ENCODE peak calls at places on chromosomes 6 and 20, in seven cellular contexts. One of them, this sample, is unnamed.

GRCh38 chr6:93624408-93624807 is 205.0 kb upstream of the EPHA7 start:
- DNase-seq in HTR-8/SVneo: no peak
- DNase-seq in mesothelial cell of epicardium: no peak
- DNase-seq in GOT3: no peak
- DNase-seq in mesenchymal stem cell: no peak
- DNase-seq in esophagus squamous epithelium: no peak
- DNase-seq in HuH-7.5: no peak
- DNase-seq in this sample: no peak

GRCh38 chr20:15528386-15529111 is 1044.7 kb downstream of the KIF16B start:
- DNase-seq in esophagus squamous epithelium: no peak
- DNase-seq in mesothelial cell of epicardium: no peak
- DNase-seq in HuH-7.5: no peak
- DNase-seq in HTR-8/SVneo: no peak
- DNase-seq in mesenchymal stem cell: peak; percentile 72
- DNase-seq in GOT3: no peak
- DNase-seq in this sample: peak; percentile 87

GRCh38 chr6:4928426-4928825 is 75.4 kb downstream of the RPP40 start:
- DNase-seq in mesothelial cell of epicardium: no peak
- DNase-seq in HuH-7.5: no peak
- DNase-seq in mesenchymal stem cell: peak; percentile 74
- DNase-seq in GOT3: no peak
- DNase-seq in esophagus squamous epithelium: no peak
- DNase-seq in HTR-8/SVneo: no peak
- DNase-seq in this sample: peak; percentile 95

GRCh38 chr6:81966968-81967367 is 214.5 kb upstream of the TENT5A start:
- DNase-seq in esophagus squamous epithelium: no peak
- DNase-seq in mesothelial cell of epicardium: no peak
- DNase-seq in GOT3: no peak
- DNase-seq in HuH-7.5: no peak
- DNase-seq in HTR-8/SVneo: no peak
- DNase-seq in mesenchymal stem cell: no peak
- DNase-seq in this sample: no peak

GRCh38 chr6:35694462-35694861 is 5.7 kb upstream of the FKBP5 start:
- DNase-seq in HuH-7.5: no peak
- DNase-seq in esophagus squamous epithelium: no peak
- DNase-seq in HTR-8/SVneo: peak; percentile 64
- DNase-seq in mesenchymal stem cell: peak; percentile 54
- DNase-seq in GOT3: no peak
- DNase-seq in mesothelial cell of epicardium: no peak
- DNase-seq in this sample: peak; percentile 51

GRCh38 chr20:56987992-56988391 is 278.4 kb downstream of the BMP7 start:
- DNase-seq in HTR-8/SVneo: no peak
- DNase-seq in esophagus squamous epithelium: no peak
- DNase-seq in mesothelial cell of epicardium: no peak
- DNase-seq in GOT3: no peak
- DNase-seq in mesenchymal stem cell: peak; percentile 74
- DNase-seq in HuH-7.5: no peak
- DNase-seq in this sample: no peak

GRCh38 chr20:58450259-58450658 is 61.2 kb downstream of the VAPB start:
- DNase-seq in HTR-8/SVneo: no peak
- DNase-seq in HuH-7.5: no peak
- DNase-seq in GOT3: no peak
- DNase-seq in esophagus squamous epithelium: no peak
- DNase-seq in mesenchymal stem cell: no peak
- DNase-seq in mesothelial cell of epicardium: no peak
- DNase-seq in this sample: peak; percentile 65

GRCh38 chr20:20018366-20018765 is 1.2 kb downstream of the NAA20 start:
- DNase-seq in mesothelial cell of epicardium: no peak
- DNase-seq in HuH-7.5: no peak
- DNase-seq in esophagus squamous epithelium: no peak
- DNase-seq in mesenchymal stem cell: no peak
- DNase-seq in HTR-8/SVneo: no peak
- DNase-seq in GOT3: no peak
- DNase-seq in this sample: no peak

GRCh38 chr6:28212510-28213212 is 12.4 kb upstream of the ZSCAN9 start:
- DNase-seq in HTR-8/SVneo: peak; percentile 45
- DNase-seq in esophagus squamous epithelium: no peak
- DNase-seq in mesenchymal stem cell: peak; percentile 86
- DNase-seq in HuH-7.5: no peak
- DNase-seq in mesothelial cell of epicardium: peak; percentile 51
- DNase-seq in GOT3: peak; percentile 43
- DNase-seq in this sample: peak; percentile 71

GRCh38 chr6:34791164-34791841 is 580 bp upstream of the BLTP3A start:
- DNase-seq in GOT3: no peak
- DNase-seq in mesothelial cell of epicardium: peak; percentile 62
- DNase-seq in HuH-7.5: peak; percentile 62
- DNase-seq in HTR-8/SVneo: peak; percentile 57
- DNase-seq in esophagus squamous epithelium: no peak
- DNase-seq in mesenchymal stem cell: peak; percentile 55
- DNase-seq in this sample: peak; percentile 15

GRCh38 chr6:105764318-105764717 is 321.8 kb upstream of the PRDM1 start:
- DNase-seq in mesothelial cell of epicardium: no peak
- DNase-seq in esophagus squamous epithelium: no peak
- DNase-seq in HTR-8/SVneo: no peak
- DNase-seq in HuH-7.5: no peak
- DNase-seq in mesenchymal stem cell: no peak
- DNase-seq in GOT3: no peak
- DNase-seq in this sample: no peak

GRCh38 chr6:74577619-74578018 is 628.2 kb downstream of the COL12A1 start:
- DNase-seq in GOT3: no peak
- DNase-seq in HTR-8/SVneo: no peak
- DNase-seq in mesothelial cell of epicardium: no peak
- DNase-seq in mesenchymal stem cell: no peak
- DNase-seq in esophagus squamous epithelium: no peak
- DNase-seq in HuH-7.5: no peak
- DNase-seq in this sample: no peak

GRCh38 chr20:57440678-57441509 is 49.7 kb downstream of the RBM38 start:
- DNase-seq in mesenchymal stem cell: no peak
- DNase-seq in HuH-7.5: no peak
- DNase-seq in HTR-8/SVneo: no peak
- DNase-seq in mesothelial cell of epicardium: no peak
- DNase-seq in esophagus squamous epithelium: no peak
- DNase-seq in GOT3: no peak
- DNase-seq in this sample: no peak

This sample was measured in amniotic epithelial cell.